ENCODE peak calls at places on chromosomes 5 and 9, in ten cellular contexts. F is AG09309; Q is heart left ventricle; W is upper lobe of left lung; G is Panc1; H is CD8-positive, alpha-beta T cell; O is GM10248; I is astrocyte of the cerebellum; S is OCI-LY7; L is epithelial cell of esophagus. K is an unnamed sample.
A peak's percentile ranks its signal among the peaks of the same experiment; 100 is the strongest.

GRCh38 chr9:106843361-106843760 is 19.6 kb upstream of the ZNF462 start:
- DNase-seq in F (no peak), Q (no peak), W (no peak), G (no peak), H (no peak), O (no peak), I (no peak), S (no peak), L (no peak), K (no peak)

GRCh38 chr5:102815560-102816324 is 60.6 kb downstream of the PAM start:
- DNase-seq in F (no peak), Q (no peak), W (no peak), G (no peak), H (no peak), O (no peak), I (no peak), S (no peak), L (no peak), K (no peak)

GRCh38 chr5:6202113-6202512 is 176.2 kb downstream of the MED10 start:
- DNase-seq in F (no peak), Q (no peak), W (no peak), G (no peak), H (no peak), O (no peak), I (no peak), S (no peak), L (no peak), K (no peak)

GRCh38 chr5:92909545-92909962 is 671.5 kb downstream of the NR2F1-AS1 start:
- DNase-seq in F (no peak), Q (no peak), W (no peak), G (no peak), H (no peak), O (no peak), I (peak; percentile 16), S (peak; percentile 25), L (no peak), K (no peak)

GRCh38 chr9:114742947-114743346 is 61.0 kb upstream of the TEX48 start:
- DNase-seq in F (no peak), Q (no peak), W (no peak), G (no peak), H (no peak), O (no peak), I (no peak), S (no peak), L (peak; percentile 31), K (no peak)

GRCh38 chr5:56822961-56823360 is 7.6 kb downstream of the MAP3K1 start:
- DNase-seq in F (no peak), Q (no peak), W (peak; percentile 35), G (no peak), H (no peak), O (no peak), I (no peak), S (no peak), L (no peak), K (no peak)

GRCh38 chr9:111965566-111966019 is 69.0 kb downstream of the UGCG start:
- DNase-seq in F (peak; percentile 91), Q (no peak), W (peak; percentile 31), G (peak; percentile 83), H (no peak), O (peak; percentile 71), I (peak; percentile 90), S (no peak), L (peak; percentile 98), K (no peak)

GRCh38 chr5:124234022-124234899 is 512.2 kb downstream of the ZNF608 start:
- DNase-seq in F (no peak), Q (no peak), W (no peak), G (no peak), H (no peak), O (no peak), I (no peak), S (no peak), L (no peak), K (no peak)

GRCh38 chr9:136693490-136694162 is 6.4 kb upstream of the AGPAT2 start:
- DNase-seq in F (no peak), Q (no peak), W (peak; percentile 92), G (peak; percentile 33), H (no peak), O (no peak), I (no peak), S (no peak), L (peak; percentile 91), K (no peak)

GRCh38 chr9:108184941-108185340 is 670.8 kb downstream of the ACTL7B start:
- DNase-seq in F (peak; percentile 10), Q (no peak), W (no peak), G (no peak), H (no peak), O (no peak), I (no peak), S (no peak), L (peak; percentile 94), K (no peak)

GRCh38 chr9:33695856-33696255 is 99.5 kb upstream of the PRSS3 start:
- DNase-seq in F (no peak), Q (no peak), W (no peak), G (no peak), H (no peak), O (no peak), I (no peak), S (no peak), L (no peak), K (no peak)

GRCh38 chr9:124088476-124088837 is 76.9 kb downstream of the LHX2 start:
- DNase-seq in F (no peak), Q (no peak), W (no peak), G (no peak), H (no peak), O (no peak), I (no peak), S (no peak), L (no peak), K (no peak)

DNA sequence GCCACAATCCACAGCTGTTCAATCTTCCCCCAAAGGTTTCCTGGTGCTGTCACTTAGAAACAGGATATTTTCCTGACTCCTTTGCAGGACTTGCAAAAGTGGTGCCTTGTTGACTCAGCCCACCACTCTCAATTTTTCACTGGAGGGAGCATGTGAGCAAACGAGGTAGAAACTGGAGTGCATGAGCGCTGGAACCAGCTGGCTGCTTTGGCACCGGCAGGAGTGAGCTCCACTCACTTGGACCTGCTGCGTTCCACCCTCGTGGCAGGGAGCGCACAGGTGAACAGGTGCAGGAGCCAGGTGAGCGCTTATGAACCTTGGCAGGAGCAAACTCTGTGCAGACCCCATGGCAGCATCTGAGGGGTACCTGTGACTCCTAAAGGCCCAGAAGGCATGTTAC is 364.1 kb upstream of the RORB start:
- DNase-seq in F (no peak), Q (no peak), W (no peak), G (no peak), H (no peak), O (no peak), I (no peak), S (no peak), L (no peak), K (no peak)
- TF ChIP-seq CTCF in F (no peak), Q (no peak), W (no peak), G (no peak), H (no peak), O (no peak), I (no peak), S (no peak), L (no peak), K (no peak)

GRCh38 chr9:87894998-87895625 is 12.4 kb downstream of the SPATA31E1 start:
- DNase-seq in F (no peak), Q (no peak), W (no peak), G (no peak), H (no peak), O (no peak), I (no peak), S (no peak), L (no peak), K (no peak)
- TF ChIP-seq CTCF in F (no peak), Q (no peak), W (no peak), G (no peak), H (no peak), O (no peak), I (peak; percentile 5), S (no peak), L (peak; percentile 13), K (no peak)

GRCh38 chr5:15002791-15003190 is 131.2 kb upstream of the ANKH start:
- DNase-seq in F (no peak), Q (no peak), W (no peak), G (no peak), H (no peak), O (no peak), I (no peak), S (no peak), L (no peak), K (no peak)

GRCh38 chr5:15003511-15003920 is 131.9 kb upstream of the ANKH start:
- DNase-seq in F (peak; percentile 62), Q (peak; percentile 67), W (peak; percentile 45), G (peak; percentile 82), H (peak; percentile 53), O (peak; percentile 62), I (peak; percentile 57), S (peak; percentile 69), L (peak; percentile 76), K (peak; percentile 23)

GRCh38 chr5:15001512-15001911 is 129.9 kb upstream of the ANKH start:
- DNase-seq in F (no peak), Q (no peak), W (no peak), G (no peak), H (no peak), O (no peak), I (no peak), S (no peak), L (no peak), K (no peak)

GRCh38 chr5:15002183-15002582 is 130.6 kb upstream of the ANKH start:
- DNase-seq in F (no peak), Q (no peak), W (no peak), G (no peak), H (no peak), O (no peak), I (no peak), S (no peak), L (no peak), K (no peak)

DNA sequence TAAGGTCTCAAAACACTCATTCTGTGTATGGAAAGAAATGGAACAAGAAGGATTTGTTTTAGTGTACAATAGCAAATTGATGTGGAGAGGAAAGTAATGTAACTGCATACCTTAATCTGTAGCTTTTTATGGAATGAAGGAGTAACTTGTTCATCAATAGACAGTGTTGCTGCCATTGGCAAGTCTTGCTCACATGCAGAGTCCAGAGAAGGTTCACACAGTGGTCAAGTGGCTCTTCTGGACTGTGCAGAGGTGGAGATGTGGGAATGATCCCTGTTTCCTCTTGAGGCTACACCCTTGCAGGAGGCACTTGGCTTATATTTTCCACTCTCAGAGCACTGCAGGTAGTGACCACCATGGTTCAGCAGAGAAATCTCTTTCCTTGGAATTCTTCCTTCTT is 132.9 kb upstream of the ANKH start:
- DNase-seq in F (no peak), Q (no peak), W (peak; percentile 65), G (no peak), H (no peak), O (no peak), I (no peak), S (no peak), L (no peak), K (no peak)
- TF ChIP-seq CTCF in F (no peak), Q (no peak), W (no peak), G (no peak), H (no peak), O (no peak), I (no peak), S (no peak), L (no peak), K (no peak)

DNA sequence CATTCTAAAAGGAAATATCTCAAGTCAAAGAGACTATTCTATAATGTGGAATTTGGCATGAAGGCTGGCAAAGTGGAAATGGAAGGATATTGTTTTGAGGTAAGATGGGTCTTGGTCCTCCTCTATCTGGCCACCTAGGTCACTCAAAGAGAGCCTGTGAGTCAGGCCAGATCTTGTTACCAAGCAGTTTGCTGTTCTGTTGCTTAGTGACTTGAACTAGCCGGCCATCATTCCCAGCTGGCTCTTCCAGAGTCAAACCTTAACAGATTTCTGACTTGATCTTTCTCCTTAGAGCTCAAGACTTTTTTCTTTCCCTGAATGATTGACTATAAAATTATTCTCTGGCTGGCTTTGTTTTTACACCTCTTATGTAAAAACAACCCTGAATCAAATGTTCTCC is 136.1 kb downstream of the PDE4D start:
- DNase-seq in F (no peak), Q (no peak), W (no peak), G (no peak), H (no peak), O (no peak), I (no peak), S (no peak), L (peak; percentile 34), K (no peak)
- TF ChIP-seq CTCF in F (no peak), Q (no peak), W (no peak), G (no peak), H (no peak), O (no peak), I (no peak), S (no peak), L (no peak), K (no peak)

K was measured in natural killer cell.